ENCODE peak calls at places on chromosomes 7 and 10, in ten cellular contexts. Q is prostate gland; R is neuronal stem cell; T is heart right ventricle; G is tibial nerve; A is naive thymus-derived CD4-positive, alpha-beta T cell; X is RWPE2; V is body of pancreas; W is CD4-positive, CD25-positive, alpha-beta regulatory T cell; L is adrenal gland. M is an unnamed sample. For H3K4me1 and H3K27me3, the result is how much of the 10 kb centered on the place peaks cover.

GRCh38 chr10:129056734-129057689 is 410.0 kb upstream of the MGMT start:
- DNase-seq in Q (no peak), W (peak), V (no peak), R (no peak), G (no peak), T (no peak), X (no peak), L (no peak), A (no peak), M (no peak)

GRCh38 chr10:131949041-131949862 is 32.5 kb downstream of the BNIP3 start:
- DNase-seq in Q (no peak), L (no peak), V (peak), X (peak), A (no peak), T (no peak), G (no peak), R (no peak), W (no peak), M (no peak)

GRCh38 chr10:7085913-7086589 is 324.8 kb downstream of the SFMBT2 start:
- DNase-seq in T (peak), W (no peak), L (peak), X (no peak), V (peak), R (no peak), Q (no peak), A (no peak), G (no peak), M (no peak)

GRCh38 chr7:151662291-151662690 is 142.6 kb upstream of the RHEB start:
- DNase-seq in W (no peak), T (no peak), A (no peak), G (no peak), V (no peak), L (no peak), R (no peak), X (no peak), Q (no peak), M (no peak)

GRCh38 chr10:95561200-95562177 is at the start of gene SORBS1:
- DNase-seq in L (peak), W (peak), Q (peak), G (peak), R (peak), V (peak), A (peak), T (peak), X (peak), M (peak)

GRCh38 chr10:48800283-48800675 is 115.6 kb downstream of the WDFY4 start:
- DNase-seq in L (no peak), R (no peak), G (no peak), V (peak), X (no peak), Q (no peak), W (peak), T (no peak), A (peak), M (no peak)

GRCh38 chr10:27794157-27794556 is 48.5 kb upstream of the MKX start:
- DNase-seq in L (no peak), W (no peak), A (no peak), Q (no peak), R (no peak), T (no peak), X (no peak), G (no peak), V (peak), M (no peak)

GRCh38 chr10:114239994-114240345 is 916 bp downstream of the VWA2 start:
- DNase-seq in L (no peak), A (no peak), T (no peak), R (no peak), G (no peak), Q (no peak), V (no peak), W (no peak), X (no peak), M (no peak)

GRCh38 chr10:44334621-44335184 is 50.2 kb downstream of the CXCL12 start:
- DNase-seq in L (no peak), G (peak), Q (no peak), T (no peak), V (peak), W (no peak), R (no peak), X (no peak), A (no peak), M (no peak)

GRCh38 chr7:107332488-107333269 is 137.2 kb upstream of the GPR22 start:
- DNase-seq in Q (no peak), L (no peak), X (no peak), G (no peak), T (no peak), W (peak), A (no peak), V (no peak), R (no peak), M (no peak)

GRCh38 chr10:12729885-12730284 is 271.6 kb downstream of the CCDC3 start:
- DNase-seq in R (no peak), Q (no peak), V (no peak), L (no peak), G (no peak), X (no peak), A (no peak), W (no peak), T (no peak), M (no peak)

GRCh38 chr10:99875473-99875872 is 93.0 kb downstream of the ABCC2 start:
- DNase-seq in R (no peak), A (no peak), L (no peak), Q (no peak), W (no peak), G (no peak), V (no peak), T (no peak), X (no peak), M (no peak)

GRCh38 chr7:121275204-121275603 is 53.6 kb upstream of the WNT16 start:
- DNase-seq in V (no peak), Q (no peak), W (no peak), A (no peak), T (no peak), L (no peak), R (no peak), G (no peak), X (no peak), M (no peak)

GRCh38 chr10:101881036-101881774 is 37.6 kb upstream of the KCNIP2 start:
- DNase-seq in V (no peak), W (no peak), R (no peak), A (no peak), Q (no peak), T (no peak), L (no peak), G (no peak), X (no peak), M (no peak)

GRCh38 chr10:101878869-101879268 is 35.3 kb upstream of the KCNIP2 start:
- DNase-seq in X (no peak), A (no peak), Q (no peak), V (no peak), W (no peak), R (no peak), T (no peak), G (no peak), L (no peak), M (no peak)

GRCh38 chr10:101879456-101880189 is 36.0 kb upstream of the KCNIP2 start:
- DNase-seq in A (no peak), Q (no peak), T (no peak), X (no peak), V (no peak), L (no peak), R (no peak), G (no peak), W (no peak), M (no peak)

GRCh38 chr10:101875068-101875688 is 31.6 kb upstream of the KCNIP2 start:
- DNase-seq in W (no peak), Q (no peak), V (no peak), G (no peak), T (no peak), R (no peak), L (no peak), A (no peak), X (no peak), M (no peak)

DNA sequence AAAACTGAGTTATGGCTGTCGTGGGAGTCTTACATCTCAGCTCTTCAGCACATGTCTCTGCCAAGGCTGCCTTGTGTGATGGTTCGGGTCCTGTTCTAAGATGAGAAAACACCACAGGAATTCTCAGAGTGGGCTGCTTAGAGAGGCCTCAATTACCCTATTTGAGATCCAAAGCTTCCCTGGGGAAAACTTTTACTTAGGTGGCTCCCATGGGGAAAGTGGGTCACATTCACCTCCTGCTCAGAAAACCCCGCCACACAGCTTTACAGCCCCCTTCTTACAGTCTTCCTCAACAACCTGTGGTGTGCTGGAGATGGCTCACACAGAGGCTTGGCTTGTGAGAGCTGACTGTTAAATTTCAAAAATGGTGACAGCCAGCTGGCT is 36.6 kb upstream of the KCNIP2 start:
- DNase-seq in A (no peak), G (no peak), R (no peak), Q (no peak), L (no peak), W (no peak), X (no peak), V (no peak), T (no peak), M (no peak)
- H3K4me1 ChIP-seq in A (under half), G (under half), R (under half), Q (under half), L (under half), W (under half), X (under half), V (under half), T (under half), M (under half)

GRCh38 chr10:117253908-117254307 is 13.0 kb downstream of the SLC18A2 start:
- DNase-seq in R (no peak), Q (no peak), A (no peak), T (no peak), X (no peak), L (no peak), W (no peak), G (no peak), V (no peak), M (no peak)

GRCh38 chr10:117246997-117247667 is 6.2 kb downstream of the SLC18A2 start:
- DNase-seq in V (no peak), Q (no peak), X (no peak), A (no peak), G (no peak), W (no peak), T (no peak), L (no peak), R (no peak), M (no peak)

GRCh38 chr10:117250409-117250808 is 9.5 kb downstream of the SLC18A2 start:
- DNase-seq in Q (no peak), G (no peak), T (no peak), R (no peak), A (no peak), L (no peak), W (no peak), V (no peak), X (no peak), M (no peak)

GRCh38 chr10:117249493-117250093 is 8.7 kb downstream of the SLC18A2 start:
- DNase-seq in X (no peak), V (no peak), T (no peak), L (no peak), W (no peak), A (no peak), G (no peak), R (no peak), Q (no peak), M (no peak)

GRCh38 chr10:117248700-117249465 is 8.0 kb downstream of the SLC18A2 start:
- DNase-seq in X (no peak), T (no peak), V (no peak), L (no peak), A (no peak), W (no peak), Q (no peak), R (no peak), G (no peak), M (no peak)
- H3K27me3 ChIP-seq in X (under half), T (half or more), V (under half), L (under half), A (under half), W (under half), Q (under half), R (under half), G (under half), M (under half)

GRCh38 chr7:116953372-116953726 is at the start of gene ST7:
- DNase-seq in T (no peak), R (peak), X (peak), G (peak), W (peak), V (peak), L (peak), A (peak), Q (peak), M (no peak)
- H3K4me1 ChIP-seq in T (under half), R (under half), X (under half), G (under half), W (under half), V (under half), L (under half), A (under half), Q (under half), M (half or more)

DNA sequence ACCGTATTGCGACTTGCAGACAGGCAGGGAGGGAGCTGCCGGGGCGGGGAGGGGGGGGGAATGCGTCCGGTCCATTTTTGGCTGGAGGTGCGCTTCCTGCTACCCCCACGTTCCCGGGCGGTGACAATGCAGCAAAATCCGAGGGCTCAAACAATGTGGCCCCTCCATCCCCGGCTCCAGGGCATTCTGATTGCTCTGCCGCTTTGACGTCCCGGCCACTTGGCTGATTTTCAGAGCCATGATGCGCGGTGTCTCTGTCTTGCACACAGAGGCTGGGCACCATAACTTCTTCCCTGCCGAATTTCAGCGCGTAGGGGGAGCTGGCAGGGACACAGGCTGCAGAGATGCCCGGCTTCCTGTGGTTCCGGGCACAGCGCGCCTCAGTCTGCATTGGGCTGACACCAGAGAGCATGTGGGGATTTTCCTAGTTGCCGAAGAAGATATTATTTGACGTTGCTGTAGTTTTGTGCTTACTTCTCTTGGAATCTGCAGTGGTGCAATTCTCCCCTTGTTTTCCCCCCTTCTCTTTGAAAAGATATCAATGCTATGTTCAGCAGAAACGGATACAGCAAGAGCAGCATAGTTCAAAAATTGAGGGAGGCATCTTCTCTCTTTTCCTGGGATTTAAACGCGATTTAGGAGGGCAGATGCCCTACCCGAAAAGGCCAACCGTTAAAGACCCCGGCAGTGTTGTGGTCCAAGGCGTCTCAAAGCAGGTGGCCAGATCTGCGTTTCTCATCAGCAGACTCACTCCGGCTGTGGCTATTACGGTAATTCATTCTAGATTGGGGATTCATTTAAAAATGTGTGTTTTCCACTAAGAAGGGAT is 1.4 kb downstream of the HECW1 start:
- DNase-seq in L (no peak), A (no peak), X (no peak), R (no peak), W (no peak), Q (no peak), G (no peak), V (no peak), T (no peak), M (no peak)
- H3K27me3 ChIP-seq in L (half or more), A (under half), X (half or more), R (under half), W (half or more), Q (under half), G (half or more), V (under half), T (half or more), M (under half)

GRCh38 chr7:80609732-80610131 is 28.7 kb upstream of the CD36 start:
- DNase-seq in L (no peak), Q (no peak), W (no peak), A (no peak), T (no peak), G (no peak), R (no peak), V (no peak), X (no peak), M (no peak)

GRCh38 chr7:80613519-80613918 is 24.9 kb upstream of the CD36 start:
- DNase-seq in Q (no peak), X (no peak), W (no peak), T (no peak), V (no peak), R (no peak), L (no peak), G (no peak), A (no peak), M (no peak)

GRCh38 chr7:80608292-80608691 is 30.1 kb upstream of the CD36 start:
- DNase-seq in T (no peak), V (no peak), G (no peak), R (no peak), X (no peak), L (no peak), W (no peak), Q (no peak), A (no peak), M (no peak)

GRCh38 chr7:80611779-80612178 is 26.7 kb upstream of the CD36 start:
- DNase-seq in G (no peak), L (peak), Q (peak), A (no peak), X (no peak), W (no peak), T (peak), R (no peak), V (peak), M (no peak)

GRCh38 chr7:80611353-80611752 is 27.1 kb upstream of the CD36 start:
- DNase-seq in R (no peak), V (no peak), L (no peak), Q (no peak), W (no peak), G (no peak), T (no peak), A (no peak), X (no peak), M (no peak)
- H3K4me1 ChIP-seq in R (under half), V (under half), L (under half), Q (under half), W (under half), G (under half), T (under half), A (under half), X (under half), M (under half)

DNA sequence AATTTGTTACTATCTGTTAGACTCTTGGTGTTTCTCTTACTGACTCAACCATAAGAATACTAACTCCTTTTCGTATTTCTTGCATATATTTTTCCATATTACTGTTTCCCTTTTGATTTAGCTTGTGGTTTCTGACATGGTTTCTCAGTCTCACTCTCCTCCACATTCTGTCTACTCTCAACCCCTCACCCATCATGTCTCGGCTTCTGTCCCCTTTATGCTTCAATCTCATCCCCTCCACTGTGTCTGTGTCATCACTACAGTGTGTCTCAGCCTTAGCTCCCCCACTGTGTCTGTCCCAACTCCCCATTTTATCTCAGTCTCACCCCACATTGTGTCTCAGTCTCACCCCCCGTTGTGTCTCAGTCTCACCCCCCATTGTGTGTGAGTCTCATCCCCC is 126.9 kb downstream of the VIPR2 start:
- DNase-seq in X (no peak), V (no peak), L (no peak), Q (no peak), W (no peak), A (no peak), G (no peak), R (no peak), T (no peak), M (no peak)
- H3K27me3 ChIP-seq in X (under half), V (under half), L (under half), Q (under half), W (under half), A (under half), G (under half), R (under half), T (under half), M (under half)

DNA sequence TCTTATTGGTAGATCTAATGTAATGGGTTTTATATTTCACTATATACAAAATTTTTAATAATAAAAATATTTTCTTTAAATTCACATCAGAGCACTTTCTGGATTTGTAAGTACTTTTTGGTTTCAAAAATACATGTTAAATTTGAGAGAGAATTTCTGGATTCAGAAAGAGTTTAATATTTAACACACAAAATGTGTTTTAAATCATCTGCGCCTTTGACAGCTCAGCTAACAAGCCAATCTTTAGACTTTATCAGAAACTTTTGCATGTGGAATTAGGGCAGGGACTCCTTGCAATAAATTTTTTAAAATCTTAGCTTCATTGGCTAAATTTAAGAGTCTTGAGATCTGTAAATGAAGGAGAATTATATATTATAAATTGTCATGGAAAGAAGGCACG is 32.7 kb upstream of the RHOBTB1 start:
- DNase-seq in R (no peak), V (no peak), X (no peak), Q (no peak), T (no peak), G (no peak), L (no peak), A (no peak), W (no peak), M (no peak)
- H3K4me1 ChIP-seq in R (under half), V (half or more), X (half or more), Q (under half), T (under half), G (under half), L (under half), A (under half), W (under half), M (under half)

M was measured in thoracic aorta.